ENCODE peak calls at places on chromosome 12, in six cellular contexts. One of them, this sample, is unnamed.

GRCh38 chr12:88638956-88639355 is 58.7 kb upstream of the KITLG start:
- DNase-seq in stimulated activated CD4-positive, alpha-beta T cell treated with anti-CD3 and anti-CD28 coated beads, Interleukin-1b, Interleukin-23, amount 100 ng/mL, for 1 hour: no peak
- DNase-seq in COR-L47: no peak
- DNase-seq in breast epithelium: no peak
- DNase-seq in SK-MEL-5: no peak
- DNase-seq in fibroblast of mammary gland: peak
- DNase-seq in this sample: peak

GRCh38 chr12:131752457-131752856 is 41.6 kb downstream of the SFSWAP start:
- DNase-seq in stimulated activated CD4-positive, alpha-beta T cell treated with anti-CD3 and anti-CD28 coated beads, Interleukin-1b, Interleukin-23, amount 100 ng/mL, for 1 hour: no peak
- DNase-seq in COR-L47: no peak
- DNase-seq in breast epithelium: peak
- DNase-seq in fibroblast of mammary gland: no peak
- DNase-seq in SK-MEL-5: no peak
- DNase-seq in this sample: no peak

GRCh38 chr12:46373303-46374182 is 970 bp upstream of the SLC38A2 start:
- DNase-seq in fibroblast of mammary gland: no peak
- DNase-seq in breast epithelium: peak
- DNase-seq in COR-L47: peak
- DNase-seq in stimulated activated CD4-positive, alpha-beta T cell treated with anti-CD3 and anti-CD28 coated beads, Interleukin-1b, Interleukin-23, amount 100 ng/mL, for 1 hour: peak
- DNase-seq in SK-MEL-5: no peak
- DNase-seq in this sample: peak

GRCh38 chr12:3753549-3754284 is 808 bp upstream of the CRACR2A start:
- DNase-seq in stimulated activated CD4-positive, alpha-beta T cell treated with anti-CD3 and anti-CD28 coated beads, Interleukin-1b, Interleukin-23, amount 100 ng/mL, for 1 hour: no peak
- DNase-seq in breast epithelium: no peak
- DNase-seq in COR-L47: no peak
- DNase-seq in SK-MEL-5: no peak
- DNase-seq in fibroblast of mammary gland: peak
- DNase-seq in this sample: peak

GRCh38 chr12:84637926-84638325 is 274.7 kb downstream of the SLC6A15 start:
- DNase-seq in stimulated activated CD4-positive, alpha-beta T cell treated with anti-CD3 and anti-CD28 coated beads, Interleukin-1b, Interleukin-23, amount 100 ng/mL, for 1 hour: no peak
- DNase-seq in COR-L47: no peak
- DNase-seq in breast epithelium: no peak
- DNase-seq in SK-MEL-5: peak
- DNase-seq in fibroblast of mammary gland: peak
- DNase-seq in this sample: peak

GRCh38 chr12:108129017-108129812 is at the start of gene WSCD2:
- DNase-seq in SK-MEL-5: no peak
- DNase-seq in COR-L47: peak
- DNase-seq in stimulated activated CD4-positive, alpha-beta T cell treated with anti-CD3 and anti-CD28 coated beads, Interleukin-1b, Interleukin-23, amount 100 ng/mL, for 1 hour: no peak
- DNase-seq in fibroblast of mammary gland: no peak
- DNase-seq in breast epithelium: no peak
- DNase-seq in this sample: peak

GRCh38 chr12:50425859-50426258 is 25.2 kb downstream of the LARP4 start:
- DNase-seq in fibroblast of mammary gland: no peak
- DNase-seq in SK-MEL-5: peak
- DNase-seq in COR-L47: no peak
- DNase-seq in stimulated activated CD4-positive, alpha-beta T cell treated with anti-CD3 and anti-CD28 coated beads, Interleukin-1b, Interleukin-23, amount 100 ng/mL, for 1 hour: no peak
- DNase-seq in breast epithelium: no peak
- DNase-seq in this sample: peak

GRCh38 chr12:2301531-2302461 is 249.0 kb downstream of the CACNA1C start:
- DNase-seq in breast epithelium: no peak
- DNase-seq in fibroblast of mammary gland: peak
- DNase-seq in COR-L47: no peak
- DNase-seq in SK-MEL-5: no peak
- DNase-seq in stimulated activated CD4-positive, alpha-beta T cell treated with anti-CD3 and anti-CD28 coated beads, Interleukin-1b, Interleukin-23, amount 100 ng/mL, for 1 hour: no peak
- DNase-seq in this sample: peak

GRCh38 chr12:132904718-132905328 is 17.4 kb upstream of the CHFR start:
- DNase-seq in breast epithelium: peak
- DNase-seq in SK-MEL-5: peak
- DNase-seq in COR-L47: no peak
- DNase-seq in stimulated activated CD4-positive, alpha-beta T cell treated with anti-CD3 and anti-CD28 coated beads, Interleukin-1b, Interleukin-23, amount 100 ng/mL, for 1 hour: peak
- DNase-seq in fibroblast of mammary gland: peak
- DNase-seq in this sample: peak

GRCh38 chr12:45655186-45655585 is 74.3 kb upstream of the ARID2 start:
- DNase-seq in SK-MEL-5: peak
- DNase-seq in COR-L47: peak
- DNase-seq in stimulated activated CD4-positive, alpha-beta T cell treated with anti-CD3 and anti-CD28 coated beads, Interleukin-1b, Interleukin-23, amount 100 ng/mL, for 1 hour: no peak
- DNase-seq in fibroblast of mammary gland: peak
- DNase-seq in breast epithelium: no peak
- DNase-seq in this sample: peak

GRCh38 chr12:71938728-71939385 is at the start of gene TPH2:
- DNase-seq in SK-MEL-5: peak
- DNase-seq in COR-L47: no peak
- DNase-seq in fibroblast of mammary gland: peak
- DNase-seq in breast epithelium: no peak
- DNase-seq in stimulated activated CD4-positive, alpha-beta T cell treated with anti-CD3 and anti-CD28 coated beads, Interleukin-1b, Interleukin-23, amount 100 ng/mL, for 1 hour: no peak
- DNase-seq in this sample: peak

This sample was measured in EH.